ENCODE peak calls at places on chromosomes 13 and 19, in four cellular contexts. K is stomach, O is HCT116, V is K562. R is an unnamed sample.

GRCh38 chr13:50357586-50358118 is 342.4 kb downstream of the KCNRG start:
- DNase-seq in V (peak), O (no peak), K (peak), R (no peak)

GRCh38 chr13:100875392-100876043 is 200.9 kb upstream of the TMTC4 start:
- DNase-seq in V (no peak), K (no peak), O (no peak), R (no peak)

GRCh38 chr13:48333976-48334375 is 30.4 kb downstream of the RB1 start:
- DNase-seq in O (no peak), K (no peak), V (no peak), R (no peak)

GRCh38 chr13:60837806-60838205 is 440.8 kb downstream of the TDRD3 start:
- DNase-seq in O (no peak), V (no peak), K (no peak), R (no peak)

GRCh38 chr13:51291341-51291740 is 48.1 kb upstream of the SERPINE3 start:
- DNase-seq in K (no peak), O (no peak), V (no peak), R (no peak)

GRCh38 chr19:28966737-28967401 is 246.1 kb downstream of the UQCRFS1 start:
- DNase-seq in K (no peak), O (no peak), V (no peak), R (no peak)

GRCh38 chr13:110944968-110945952 is 30.4 kb upstream of the ANKRD10 start:
- DNase-seq in V (no peak), O (no peak), K (no peak), R (no peak)

GRCh38 chr19:30577551-30578090 is 205.4 kb downstream of the ZNF536 start:
- DNase-seq in K (no peak), V (no peak), O (no peak), R (no peak)

GRCh38 chr19:35556025-35556590 is 7.3 kb downstream of the ATP4A start:
- DNase-seq in K (no peak), O (no peak), V (no peak), R (no peak)

GRCh38 chr13:112699318-112699918 is 9.6 kb downstream of the ATP11A start:
- DNase-seq in V (no peak), O (no peak), K (peak), R (no peak)

GRCh38 chr13:70668983-70669382 is 560.7 kb upstream of the KLHL1 start:
- DNase-seq in O (no peak), V (no peak), K (no peak), R (no peak)

GRCh38 chr13:48199404-48199991 is 33.5 kb upstream of the ITM2B start:
- DNase-seq in V (no peak), O (no peak), K (no peak), R (no peak)

GRCh38 chr13:104750377-104750776 is 1684.2 kb upstream of the SLC10A2 start:
- DNase-seq in V (no peak), O (no peak), K (no peak), R (no peak)

GRCh38 chr19:48926909-48927308 is 6.6 kb upstream of the DHDH start:
- DNase-seq in V (peak), K (peak), O (peak), R (peak)

GRCh38 chr13:99151516-99151915 is 49.1 kb upstream of the UBAC2 start:
- DNase-seq in K (no peak), V (peak), O (peak), R (no peak)

GRCh38 chr19:7648265-7649014 is 11.5 kb downstream of the STXBP2 start:
- DNase-seq in V (no peak), K (no peak), O (no peak), R (no peak)

GRCh38 chr19:3213159-3213558 is 11.3 kb upstream of the CELF5 start:
- DNase-seq in K (no peak), O (no peak), V (no peak), R (no peak)

GRCh38 chr13:103431880-103432279 is 365.7 kb upstream of the SLC10A2 start:
- DNase-seq in O (no peak), V (no peak), K (no peak), R (no peak)

GRCh38 chr13:32723987-32724386 is 137.7 kb downstream of the PDS5B start:
- DNase-seq in O (no peak), K (no peak), V (no peak), R (no peak)

GRCh38 chr13:45615501-45616101 is at the start of gene ERICH6B:
- DNase-seq in K (no peak), V (no peak), O (no peak), R (no peak)

GRCh38 chr13:100887729-100888151 is 213.1 kb upstream of the TMTC4 start:
- DNase-seq in V (no peak), O (no peak), K (no peak), R (no peak)

GRCh38 chr19:588093-588742 is 1.5 kb upstream of the HCN2 start:
- DNase-seq in K (peak), O (peak), V (peak), R (peak)

GRCh38 chr19:44777715-44778347 is at the start of gene CBLC:
- DNase-seq in V (peak), O (peak), K (peak), R (peak)
- TF ChIP-seq POLR2A in V (no peak), O (peak), K (no peak), R (peak)

DNA sequence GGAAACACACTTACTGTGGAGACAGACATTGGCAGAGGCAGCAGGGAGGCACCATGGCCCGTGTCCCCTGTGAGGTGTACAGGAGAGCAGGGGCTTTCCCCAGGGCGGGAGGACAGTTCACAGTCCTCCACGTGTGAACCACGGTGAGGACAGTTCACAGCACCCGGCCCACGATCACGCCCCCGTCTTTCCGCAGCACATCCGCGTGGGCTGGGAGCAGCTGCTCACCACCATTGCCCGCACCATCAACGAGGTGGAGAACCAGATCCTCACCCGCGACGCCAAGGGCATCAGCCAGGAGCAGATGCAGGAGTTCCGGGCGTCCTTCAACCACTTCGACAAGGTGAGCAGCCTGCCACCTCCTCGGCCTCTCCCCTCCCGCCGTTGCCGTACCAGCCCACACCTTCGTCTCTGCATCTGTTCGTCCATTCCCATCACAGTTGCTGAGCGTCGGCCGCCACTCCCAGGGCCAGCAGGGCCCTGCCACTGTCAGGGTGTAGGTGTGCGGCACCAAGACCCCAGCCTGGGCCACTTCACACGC is 17.4 kb downstream of the CAPN12 start:
- DNase-seq in K (no peak), O (no peak), V (no peak), R (no peak)
- TF ChIP-seq POLR2AphosphoS5 in K (no peak), O (peak), V (no peak), R (no peak)

GRCh38 chr13:113970810-113971470 is 2.9 kb downstream of the C13orf46 start:
- DNase-seq in O (no peak), V (no peak), K (peak), R (peak)
- H3K27ac ChIP-seq in O (no peak), V (no peak), K (peak), R (peak)

GRCh38 chr19:15280048-15280725 is 47.9 kb upstream of the EPHX3 start:
- DNase-seq in K (no peak), V (no peak), O (no peak), R (no peak)

GRCh38 chr19:15282311-15282705 is 50.0 kb downstream of the BRD4 start:
- DNase-seq in K (no peak), V (no peak), O (no peak), R (no peak)

GRCh38 chr19:15283141-15283885 is 49.0 kb downstream of the BRD4 start:
- DNase-seq in O (no peak), V (no peak), K (no peak), R (no peak)

GRCh38 chr19:15279326-15279904 is 47.2 kb upstream of the EPHX3 start:
- DNase-seq in K (no peak), V (no peak), O (no peak), R (no peak)

GRCh38 chr19:15280915-15281683 is 48.9 kb upstream of the EPHX3 start:
- DNase-seq in O (no peak), V (peak), K (peak), R (peak)
- TF ChIP-seq POLR2A in O (no peak), V (no peak), K (no peak), R (no peak)

DNA sequence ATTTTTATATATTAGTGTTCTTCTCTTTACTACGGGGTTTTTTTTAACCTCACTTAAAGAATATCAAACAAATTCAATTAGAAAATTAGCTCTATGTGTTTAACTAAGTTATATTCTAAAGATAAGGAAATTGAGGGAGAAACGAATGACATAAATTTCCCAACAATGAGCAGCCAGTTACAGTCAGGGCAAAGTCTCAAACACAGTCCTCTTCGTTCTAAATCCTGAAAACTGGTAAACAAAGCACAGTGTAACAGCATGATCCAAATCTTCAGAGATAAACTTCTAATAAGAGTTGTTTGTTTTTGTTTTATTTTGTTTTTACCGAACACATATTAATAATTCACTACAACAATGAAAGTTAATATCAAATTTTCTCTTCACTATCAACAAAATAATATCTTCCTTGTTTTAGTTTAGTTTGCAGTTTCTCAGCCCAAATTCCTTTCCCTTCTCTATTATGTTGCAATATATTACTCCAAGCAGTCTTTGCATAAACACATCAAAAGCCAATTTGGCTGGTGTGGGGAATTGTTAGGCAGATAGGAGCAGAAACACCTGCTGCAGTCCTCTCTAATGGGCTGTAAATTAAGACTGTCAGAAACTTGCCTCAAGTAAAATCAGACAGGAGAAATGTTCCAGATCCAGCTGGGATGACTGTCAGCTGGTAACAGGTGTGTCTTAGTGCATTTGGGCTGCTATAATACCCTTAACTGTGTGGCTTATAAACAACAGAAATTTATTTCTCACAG is 106.5 kb upstream of the SGCG start:
- DNase-seq in K (no peak), O (no peak), V (no peak), R (no peak)
- TF ChIP-seq POLR2AphosphoS5 in K (no peak), O (no peak), V (no peak), R (peak)

GRCh38 chr19:10667867-10668266 is 13.7 kb downstream of the ILF3 start:
- DNase-seq in K (no peak), V (no peak), O (no peak), R (no peak)
- H3K27ac ChIP-seq in K (no peak), V (no peak), O (no peak), R (no peak)